ENCODE peak calls at places on chromosomes 5 and 9, in five cellular contexts. M is occipital lobe; K is CD8-positive, alpha-beta memory T cell; E is effector CD4-positive, alpha-beta T cell; B is hepatocyte. Z is an unnamed sample.

GRCh38 chr9:78566948-78567675 is 270.2 kb downstream of the PSAT1 start:
- DNase-seq in K (no peak), M (no peak), E (no peak), B (no peak), Z (no peak)

GRCh38 chr9:132813115-132813784 is 64.8 kb downstream of the AK8 start:
- DNase-seq in E (no peak), K (no peak), B (no peak), M (no peak), Z (no peak)

GRCh38 chr5:179408646-179409045 is 63.4 kb upstream of the ADAMTS2 start:
- DNase-seq in B (no peak), M (no peak), K (no peak), E (no peak), Z (no peak)

GRCh38 chr5:159877894-159878448 is 38.3 kb upstream of the ADRA1B start:
- DNase-seq in K (no peak), E (no peak), M (no peak), B (no peak), Z (no peak)

GRCh38 chr5:91742504-91742903 is 359.4 kb upstream of the ARRDC3 start:
- DNase-seq in M (no peak), K (no peak), B (no peak), E (no peak), Z (no peak)

GRCh38 chr5:52878671-52879070 is 91.0 kb downstream of the ITGA1 start:
- DNase-seq in M (no peak), B (no peak), K (no peak), E (no peak), Z (no peak)

GRCh38 chr5:135667662-135668061 is 88.9 kb upstream of the CXCL14 start:
- DNase-seq in M (no peak), K (no peak), B (no peak), E (no peak), Z (no peak)

GRCh38 chr9:3436629-3437028 is 89.2 kb downstream of the RFX3 start:
- DNase-seq in M (no peak), K (no peak), E (no peak), B (no peak), Z (no peak)

GRCh38 chr5:141877478-141878185 is 578 bp downstream of the PCDH1 start:
- DNase-seq in E (no peak), B (peak; percentile 37), K (no peak), M (no peak), Z (peak; percentile 26)